ENCODE peak calls at places on chromosomes 5 and 9, in six cellular contexts. One of them, this sample, is unnamed.

GRCh38 chr5:150517272-150518152 is 9.6 kb downstream of the NDST1 start:
- DNase-seq in SK-N-SH: peak; percentile 87
- DNase-seq in neural progenitor cell: no peak
- DNase-seq in GM23248: peak; percentile 98
- DNase-seq in HCT116: peak; percentile 18
- DNase-seq in PC-3: peak; percentile 97
- DNase-seq in this sample: peak; percentile 57

GRCh38 chr9:33161589-33162132 is 5.5 kb downstream of the B4GALT1 start:
- DNase-seq in SK-N-SH: no peak
- DNase-seq in neural progenitor cell: no peak
- DNase-seq in GM23248: peak; percentile 42
- DNase-seq in HCT116: peak; percentile 78
- DNase-seq in PC-3: peak; percentile 89
- DNase-seq in this sample: peak; percentile 53

GRCh38 chr9:129489838-129490582 is 130.9 kb downstream of the C9orf50 start:
- DNase-seq in SK-N-SH: no peak
- DNase-seq in neural progenitor cell: no peak
- DNase-seq in GM23248: peak; percentile 55
- DNase-seq in HCT116: no peak
- DNase-seq in PC-3: no peak
- DNase-seq in this sample: no peak

GRCh38 chr5:73030531-73030930 is 74.7 kb downstream of the FCHO2 start:
- DNase-seq in SK-N-SH: no peak
- DNase-seq in neural progenitor cell: no peak
- DNase-seq in GM23248: peak; percentile 32
- DNase-seq in HCT116: no peak
- DNase-seq in PC-3: peak; percentile 49
- DNase-seq in this sample: no peak

GRCh38 chr9:126482361-126483044 is 131.2 kb upstream of the LMX1B start:
- DNase-seq in SK-N-SH: no peak
- DNase-seq in neural progenitor cell: peak; percentile 91
- DNase-seq in GM23248: peak; percentile 85
- DNase-seq in HCT116: no peak
- DNase-seq in PC-3: no peak
- DNase-seq in this sample: peak; percentile 66

GRCh38 chr5:134547579-134547978 is 22.1 kb downstream of the JADE2 start:
- DNase-seq in SK-N-SH: no peak
- DNase-seq in neural progenitor cell: no peak
- DNase-seq in GM23248: peak; percentile 94
- DNase-seq in HCT116: no peak
- DNase-seq in PC-3: peak; percentile 60
- DNase-seq in this sample: peak; percentile 51

GRCh38 chr5:125026900-125027731 is 280.7 kb upstream of the ZNF608 start:
- DNase-seq in SK-N-SH: no peak
- DNase-seq in neural progenitor cell: no peak
- DNase-seq in GM23248: no peak
- DNase-seq in HCT116: no peak
- DNase-seq in PC-3: peak; percentile 61
- DNase-seq in this sample: peak; percentile 62

GRCh38 chr9:109452761-109453160 is 45.3 kb downstream of the PTPN3 start:
- DNase-seq in SK-N-SH: no peak
- DNase-seq in neural progenitor cell: no peak
- DNase-seq in GM23248: peak; percentile 73
- DNase-seq in HCT116: no peak
- DNase-seq in PC-3: no peak
- DNase-seq in this sample: no peak

GRCh38 chr9:37046683-37047082 is 12.6 kb upstream of the PAX5 start:
- DNase-seq in SK-N-SH: no peak
- DNase-seq in neural progenitor cell: no peak
- DNase-seq in GM23248: no peak
- DNase-seq in HCT116: no peak
- DNase-seq in PC-3: no peak
- DNase-seq in this sample: no peak

GRCh38 chr5:168609806-168610482 is 30.8 kb upstream of the PANK3 start:
- DNase-seq in SK-N-SH: no peak
- DNase-seq in neural progenitor cell: no peak
- DNase-seq in GM23248: no peak
- DNase-seq in HCT116: no peak
- DNase-seq in PC-3: no peak
- DNase-seq in this sample: no peak

GRCh38 chr9:120066315-120066714 is 513.7 kb downstream of the CDK5RAP2 start:
- DNase-seq in SK-N-SH: no peak
- DNase-seq in neural progenitor cell: no peak
- DNase-seq in GM23248: peak; percentile 88
- DNase-seq in HCT116: no peak
- DNase-seq in PC-3: no peak
- DNase-seq in this sample: no peak

GRCh38 chr9:135035781-135036760 is 51.4 kb upstream of the OLFM1 start:
- DNase-seq in SK-N-SH: no peak
- DNase-seq in neural progenitor cell: no peak
- DNase-seq in GM23248: no peak
- DNase-seq in HCT116: no peak
- DNase-seq in PC-3: no peak
- DNase-seq in this sample: no peak

GRCh38 chr9:37582548-37583157 is 6.5 kb upstream of the FBXO10 start:
- DNase-seq in SK-N-SH: no peak
- DNase-seq in neural progenitor cell: peak; percentile 55
- DNase-seq in GM23248: peak; percentile 79
- DNase-seq in HCT116: peak; percentile 42
- DNase-seq in PC-3: peak; percentile 67
- DNase-seq in this sample: peak; percentile 71

GRCh38 chr5:7904170-7904569 is 35.2 kb downstream of the MTRR start:
- DNase-seq in SK-N-SH: no peak
- DNase-seq in neural progenitor cell: no peak
- DNase-seq in GM23248: peak; percentile 65
- DNase-seq in HCT116: no peak
- DNase-seq in PC-3: peak; percentile 94
- DNase-seq in this sample: no peak

GRCh38 chr9:135179976-135180375 is 92.5 kb downstream of the OLFM1 start:
- DNase-seq in SK-N-SH: no peak
- DNase-seq in neural progenitor cell: no peak
- DNase-seq in GM23248: no peak
- DNase-seq in HCT116: no peak
- DNase-seq in PC-3: no peak
- DNase-seq in this sample: no peak

GRCh38 chr9:37378613-37379004 is 43.9 kb upstream of the GRHPR start:
- DNase-seq in SK-N-SH: no peak
- DNase-seq in neural progenitor cell: no peak
- DNase-seq in GM23248: no peak
- DNase-seq in HCT116: no peak
- DNase-seq in PC-3: no peak
- DNase-seq in this sample: no peak

DNA sequence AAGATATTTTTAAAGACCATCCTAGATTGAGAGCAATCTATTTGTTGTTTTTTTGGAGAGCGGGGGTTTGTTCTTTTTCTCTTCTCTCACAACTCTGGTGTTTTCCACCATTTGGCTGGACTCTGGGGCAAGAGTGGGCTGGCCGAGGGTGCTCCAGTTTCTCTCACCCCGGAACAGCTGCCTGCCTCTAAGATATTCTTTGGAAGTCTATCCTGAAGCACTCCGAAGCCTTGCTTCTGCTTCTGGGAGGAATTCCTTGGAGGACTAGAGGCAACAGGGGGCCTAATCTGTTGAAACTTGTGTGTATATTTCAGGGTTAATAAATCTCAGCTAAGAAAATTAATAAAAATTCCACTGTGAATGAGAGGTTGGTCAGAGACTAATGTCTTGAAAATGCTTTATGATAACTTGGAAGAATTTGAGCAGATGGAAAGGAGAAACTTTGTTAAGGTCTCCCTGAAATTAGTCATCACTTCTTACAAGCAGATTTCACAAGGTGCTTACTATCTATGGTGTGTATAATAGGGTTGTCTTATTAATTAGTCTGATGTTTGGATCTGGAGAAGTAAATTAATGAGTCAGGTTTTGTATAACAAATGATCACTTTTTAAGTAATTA is 3.9 kb downstream of the MAN2A1 start:
- DNase-seq in SK-N-SH: no peak
- DNase-seq in neural progenitor cell: peak; percentile 31
- DNase-seq in GM23248: peak; percentile 72
- DNase-seq in HCT116: no peak
- DNase-seq in PC-3: peak; percentile 4
- DNase-seq in this sample: no peak
- TF ChIP-seq EZH2phosphoT487 in SK-N-SH: no peak
- TF ChIP-seq EZH2phosphoT487 in neural progenitor cell: no peak
- TF ChIP-seq EZH2phosphoT487 in GM23248: no peak
- TF ChIP-seq EZH2phosphoT487 in HCT116: no peak
- TF ChIP-seq EZH2phosphoT487 in PC-3: no peak
- TF ChIP-seq EZH2phosphoT487 in this sample: no peak

DNA sequence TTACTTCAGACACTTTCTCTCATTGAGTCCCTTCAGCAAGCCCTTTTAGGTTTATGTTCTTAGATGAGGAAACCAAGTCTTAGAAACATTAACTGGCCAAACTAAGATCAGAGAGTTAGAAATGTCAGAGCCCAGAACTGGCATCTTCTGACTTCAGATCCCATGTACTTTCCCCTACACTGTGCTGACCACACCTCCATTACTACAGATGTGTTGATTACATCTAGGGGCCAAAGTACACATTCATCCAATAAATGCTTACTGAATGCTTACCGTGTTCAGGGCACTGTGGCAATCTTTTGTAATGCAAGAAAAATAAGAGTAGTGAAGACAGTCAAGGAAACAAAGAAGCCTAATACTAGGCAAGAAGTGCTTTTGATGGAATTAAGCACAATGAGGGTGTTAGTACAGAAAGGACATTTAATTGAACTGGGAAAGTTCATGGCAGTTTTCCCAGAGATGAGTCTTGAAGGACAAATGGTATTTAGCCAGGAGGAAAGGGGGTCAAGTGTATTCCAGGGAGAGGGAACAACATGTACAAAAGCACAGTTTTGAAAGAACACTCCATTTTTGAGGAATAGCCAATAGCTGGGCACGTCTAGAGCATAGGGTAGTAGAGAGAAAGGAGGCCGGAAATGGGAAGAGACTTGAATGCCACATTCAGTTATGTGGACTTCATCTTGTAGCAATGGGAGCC is 89.7 kb upstream of the CDKN2B start:
- DNase-seq in SK-N-SH: no peak
- DNase-seq in neural progenitor cell: no peak
- DNase-seq in GM23248: no peak
- DNase-seq in HCT116: no peak
- DNase-seq in PC-3: no peak
- DNase-seq in this sample: peak; percentile 46
- H2AFZ ChIP-seq in SK-N-SH: peak overlapping the region; percentile 32
- H2AFZ ChIP-seq in neural progenitor cell: no peak overlapping the region
- H2AFZ ChIP-seq in GM23248: peak overlapping the region; percentile 20
- H2AFZ ChIP-seq in HCT116: no peak overlapping the region
- H2AFZ ChIP-seq in PC-3: no peak overlapping the region
- H2AFZ ChIP-seq in this sample: no peak overlapping the region

DNA sequence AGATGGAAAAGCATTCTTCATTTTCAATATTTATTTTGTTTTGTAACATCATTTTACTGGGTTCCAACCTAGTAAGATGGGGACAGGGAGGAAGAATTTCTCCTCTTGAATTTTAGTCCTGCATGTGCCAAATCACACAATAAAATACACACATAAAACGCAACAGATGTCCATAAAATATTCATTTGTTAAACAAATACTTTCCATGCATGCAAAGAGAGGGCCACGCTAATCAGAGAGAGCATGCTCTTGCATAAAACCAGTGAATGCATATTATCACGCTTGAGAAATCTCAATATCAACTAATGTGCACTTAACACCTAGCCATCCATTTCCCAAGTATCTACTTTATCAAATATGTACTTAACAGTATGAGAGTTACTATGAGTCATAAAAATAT is 212.6 kb upstream of the TARS1 start:
- DNase-seq in SK-N-SH: no peak
- DNase-seq in neural progenitor cell: no peak
- DNase-seq in GM23248: no peak
- DNase-seq in HCT116: no peak
- DNase-seq in PC-3: no peak
- DNase-seq in this sample: no peak
- TF ChIP-seq EZH2phosphoT487 in SK-N-SH: no peak
- TF ChIP-seq EZH2phosphoT487 in neural progenitor cell: no peak
- TF ChIP-seq EZH2phosphoT487 in GM23248: no peak
- TF ChIP-seq EZH2phosphoT487 in HCT116: no peak
- TF ChIP-seq EZH2phosphoT487 in PC-3: no peak
- TF ChIP-seq EZH2phosphoT487 in this sample: no peak

DNA sequence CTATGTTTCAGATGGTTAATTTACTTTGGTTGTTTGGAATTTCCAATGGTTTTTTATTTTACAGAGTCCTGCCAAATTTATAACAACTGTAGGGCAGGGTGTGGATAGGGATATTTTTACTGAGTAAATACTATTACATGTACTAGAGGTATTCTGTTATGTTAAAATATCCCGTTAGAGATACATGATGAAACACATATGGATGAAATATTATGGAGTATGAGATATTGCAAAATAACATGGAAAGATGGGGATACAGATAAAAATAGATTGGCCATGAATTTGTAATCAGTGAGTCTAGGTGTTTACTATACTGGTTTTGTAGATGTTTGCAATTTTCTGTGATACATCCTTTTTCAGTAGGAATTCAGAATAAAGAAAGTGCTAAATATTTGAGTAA is 76.6 kb downstream of the RAB24 start:
- DNase-seq in SK-N-SH: no peak
- DNase-seq in neural progenitor cell: no peak
- DNase-seq in GM23248: no peak
- DNase-seq in HCT116: no peak
- DNase-seq in PC-3: no peak
- DNase-seq in this sample: no peak
- H2AFZ ChIP-seq in SK-N-SH: no peak overlapping the region
- H2AFZ ChIP-seq in neural progenitor cell: no peak overlapping the region
- H2AFZ ChIP-seq in GM23248: no peak overlapping the region
- H2AFZ ChIP-seq in HCT116: no peak overlapping the region
- H2AFZ ChIP-seq in PC-3: no peak overlapping the region
- H2AFZ ChIP-seq in this sample: no peak overlapping the region

GRCh38 chr5:149358294-149358651 is 427 bp downstream of the PCYOX1L start:
- DNase-seq in SK-N-SH: peak; percentile 81
- DNase-seq in neural progenitor cell: no peak
- DNase-seq in GM23248: peak; percentile 46
- DNase-seq in HCT116: no peak
- DNase-seq in PC-3: peak; percentile 39
- DNase-seq in this sample: peak; percentile 25
- TF ChIP-seq EZH2phosphoT487 in SK-N-SH: no peak
- TF ChIP-seq EZH2phosphoT487 in neural progenitor cell: no peak
- TF ChIP-seq EZH2phosphoT487 in GM23248: no peak
- TF ChIP-seq EZH2phosphoT487 in HCT116: no peak
- TF ChIP-seq EZH2phosphoT487 in PC-3: no peak
- TF ChIP-seq EZH2phosphoT487 in this sample: no peak

GRCh38 chr5:140051950-140052349 is 8.9 kb upstream of the NRG2 start:
- DNase-seq in SK-N-SH: no peak
- DNase-seq in neural progenitor cell: no peak
- DNase-seq in GM23248: no peak
- DNase-seq in HCT116: no peak
- DNase-seq in PC-3: no peak
- DNase-seq in this sample: no peak
- H2AFZ ChIP-seq in SK-N-SH: no peak overlapping the region
- H2AFZ ChIP-seq in neural progenitor cell: no peak overlapping the region
- H2AFZ ChIP-seq in GM23248: no peak overlapping the region
- H2AFZ ChIP-seq in HCT116: no peak overlapping the region
- H2AFZ ChIP-seq in PC-3: no peak overlapping the region
- H2AFZ ChIP-seq in this sample: no peak overlapping the region

GRCh38 chr5:130981663-130982062 is 183.4 kb downstream of the HINT1 start:
- DNase-seq in SK-N-SH: no peak
- DNase-seq in neural progenitor cell: no peak
- DNase-seq in GM23248: no peak
- DNase-seq in HCT116: no peak
- DNase-seq in PC-3: no peak
- DNase-seq in this sample: no peak
- TF ChIP-seq EZH2phosphoT487 in SK-N-SH: no peak
- TF ChIP-seq EZH2phosphoT487 in neural progenitor cell: no peak
- TF ChIP-seq EZH2phosphoT487 in GM23248: no peak
- TF ChIP-seq EZH2phosphoT487 in HCT116: no peak
- TF ChIP-seq EZH2phosphoT487 in PC-3: no peak
- TF ChIP-seq EZH2phosphoT487 in this sample: no peak

This sample was measured in hepatocyte.